ENCODE peak calls at places on chromosomes 16 and 17, in six cellular contexts. N is esophagus squamous epithelium, W is fibroblast of lung, E is progenitor cell of endocrine pancreas, L is WTC11, C is fibroblast of pulmonary artery. M is an unnamed sample.

GRCh38 chr16:55502801-55503366 is 6.0 kb upstream of the LPCAT2 start:
- DNase-seq in N (no peak), W (peak), E (no peak), L (no peak), C (peak), M (peak)

GRCh38 chr16:53429221-53429943 is 4.9 kb upstream of the RBL2 start:
- DNase-seq in N (no peak), W (peak), E (no peak), L (no peak), C (peak), M (peak)

GRCh38 chr17:42698736-42699414 is 16.5 kb downstream of the CNTNAP1 start:
- DNase-seq in N (no peak), W (peak), E (no peak), L (no peak), C (peak), M (peak)

GRCh38 chr16:87464691-87465300 is 28.0 kb downstream of the ZCCHC14 start:
- DNase-seq in N (no peak), W (peak), E (no peak), L (no peak), C (peak), M (peak)

GRCh38 chr17:8659758-8660410 is 29.4 kb upstream of the MYH10 start:
- DNase-seq in N (no peak), W (no peak), E (no peak), L (no peak), C (no peak), M (no peak)

GRCh38 chr17:64707077-64707591 is 45.0 kb upstream of the SMURF2 start:
- DNase-seq in N (peak), W (peak), E (no peak), L (peak), C (peak), M (peak)

GRCh38 chr16:57386381-57386951 is 14.2 kb downstream of the CX3CL1 start:
- DNase-seq in N (no peak), W (peak), E (no peak), L (no peak), C (peak), M (no peak)

GRCh38 chr17:45790296-45790922 is 6.3 kb downstream of the CRHR1 start:
- DNase-seq in N (no peak), W (no peak), E (no peak), L (no peak), C (peak), M (no peak)

GRCh38 chr17:74840989-74841666 is 18.6 kb downstream of the GRIN2C start:
- DNase-seq in N (no peak), W (peak), E (no peak), L (no peak), C (peak), M (no peak)

GRCh38 chr17:74843352-74843627 is 16.4 kb downstream of the GRIN2C start:
- DNase-seq in N (no peak), W (no peak), E (no peak), L (no peak), C (no peak), M (no peak)

GRCh38 chr17:74840500-74840899 is 19.2 kb downstream of the GRIN2C start:
- DNase-seq in N (no peak), W (no peak), E (no peak), L (no peak), C (no peak), M (no peak)

GRCh38 chr17:74842146-74842598 is 17.5 kb downstream of the GRIN2C start:
- DNase-seq in N (no peak), W (no peak), E (no peak), L (no peak), C (no peak), M (no peak)

DNA sequence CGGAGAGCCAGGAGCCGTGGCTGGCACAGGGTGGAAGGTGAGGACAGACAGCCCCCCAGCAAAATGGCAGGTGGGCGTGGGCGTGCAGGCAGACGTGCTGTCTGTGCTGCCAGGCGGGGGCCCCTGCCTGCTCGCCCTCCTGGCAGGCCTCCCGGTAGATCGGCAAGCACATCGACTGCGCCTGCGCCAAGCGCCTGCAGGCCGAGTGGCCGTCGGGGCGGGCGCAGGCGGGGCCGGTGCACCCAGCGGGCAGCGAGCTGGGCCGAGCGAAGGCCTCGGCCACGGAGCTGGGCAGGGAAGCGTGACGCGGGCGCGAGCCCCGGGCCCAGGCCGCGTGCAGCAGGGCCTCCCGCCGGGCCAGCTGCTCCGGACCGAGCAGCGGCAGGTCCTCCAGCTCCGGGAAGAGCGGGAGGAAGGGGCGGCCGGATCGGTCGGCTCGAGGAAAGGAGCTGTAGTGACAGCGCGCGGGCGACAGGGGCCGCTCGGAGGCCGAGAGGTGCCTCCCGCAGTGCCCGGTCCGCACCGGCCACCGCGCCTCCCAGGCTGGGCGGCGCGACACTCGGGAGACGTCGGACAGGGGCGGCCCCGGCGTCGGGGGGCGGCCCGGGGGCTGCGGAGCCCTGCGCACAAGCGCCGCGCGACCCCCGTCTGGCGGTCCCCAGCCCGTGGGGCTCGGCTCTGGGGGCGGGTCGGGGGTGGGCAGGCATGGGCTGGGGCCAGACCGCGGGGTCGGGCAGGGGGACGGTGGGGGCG is 16.9 kb downstream of the GRIN2C start:
- DNase-seq in N (no peak), W (peak), E (peak), L (peak), C (peak), M (peak)
- TF ChIP-seq CTCF in N (no peak), W (peak), E (peak), L (no peak), C (peak), M (peak)

GRCh38 chr17:14774774-14775173 is 473.9 kb downstream of the HS3ST3B1 start:
- DNase-seq in N (no peak), W (no peak), E (no peak), L (no peak), C (no peak), M (no peak)

GRCh38 chr17:14772776-14773175 is 471.9 kb downstream of the HS3ST3B1 start:
- DNase-seq in N (no peak), W (no peak), E (no peak), L (no peak), C (no peak), M (no peak)

GRCh38 chr17:14771543-14771942 is 470.7 kb downstream of the HS3ST3B1 start:
- DNase-seq in N (no peak), W (no peak), E (no peak), L (no peak), C (no peak), M (no peak)

GRCh38 chr17:14768923-14769322 is 468.0 kb downstream of the HS3ST3B1 start:
- DNase-seq in N (no peak), W (no peak), E (no peak), L (no peak), C (no peak), M (peak)
- TF ChIP-seq CTCF in N (no peak), W (no peak), E (no peak), L (no peak), C (no peak), M (no peak)

GRCh38 chr16:50448522-50448921 is 79.7 kb upstream of the BRD7 start:
- DNase-seq in N (no peak), W (no peak), E (no peak), L (peak), C (no peak), M (peak)
- TF ChIP-seq CTCF in N (no peak), W (no peak), E (peak), L (peak), C (no peak), M (no peak)

GRCh38 chr16:5604770-5605169 is 507.2 kb upstream of the EEF2KMT start:
- DNase-seq in N (no peak), W (no peak), E (no peak), L (no peak), C (no peak), M (no peak)
- TF ChIP-seq CTCF in N (no peak), W (no peak), E (peak), L (no peak), C (no peak), M (no peak)

GRCh38 chr16:89918453-89919347 is at the start of gene MC1R:
- DNase-seq in N (no peak), W (peak), E (peak), L (peak), C (peak), M (no peak)
- TF ChIP-seq CTCF in N (peak), W (peak), E (peak), L (no peak), C (peak), M (no peak)

GRCh38 chr17:50914510-50914849 is 48.3 kb upstream of the TOB1 start:
- DNase-seq in N (no peak), W (no peak), E (no peak), L (no peak), C (no peak), M (no peak)
- TF ChIP-seq CTCF in N (no peak), W (no peak), E (no peak), L (no peak), C (no peak), M (no peak)

GRCh38 chr17:4971826-4972225 is 4.2 kb upstream of the SPAG7 start:
- DNase-seq in N (no peak), W (no peak), E (no peak), L (no peak), C (no peak), M (no peak)

GRCh38 chr17:4972752-4973151 is 5.1 kb upstream of the SPAG7 start:
- DNase-seq in N (no peak), W (no peak), E (no peak), L (peak), C (no peak), M (no peak)

GRCh38 chr17:4972322-4972721 is 4.7 kb upstream of the SPAG7 start:
- DNase-seq in N (no peak), W (no peak), E (no peak), L (no peak), C (no peak), M (no peak)

GRCh38 chr17:4973431-4973830 is 5.8 kb upstream of the SPAG7 start:
- DNase-seq in N (no peak), W (no peak), E (no peak), L (no peak), C (no peak), M (no peak)

DNA sequence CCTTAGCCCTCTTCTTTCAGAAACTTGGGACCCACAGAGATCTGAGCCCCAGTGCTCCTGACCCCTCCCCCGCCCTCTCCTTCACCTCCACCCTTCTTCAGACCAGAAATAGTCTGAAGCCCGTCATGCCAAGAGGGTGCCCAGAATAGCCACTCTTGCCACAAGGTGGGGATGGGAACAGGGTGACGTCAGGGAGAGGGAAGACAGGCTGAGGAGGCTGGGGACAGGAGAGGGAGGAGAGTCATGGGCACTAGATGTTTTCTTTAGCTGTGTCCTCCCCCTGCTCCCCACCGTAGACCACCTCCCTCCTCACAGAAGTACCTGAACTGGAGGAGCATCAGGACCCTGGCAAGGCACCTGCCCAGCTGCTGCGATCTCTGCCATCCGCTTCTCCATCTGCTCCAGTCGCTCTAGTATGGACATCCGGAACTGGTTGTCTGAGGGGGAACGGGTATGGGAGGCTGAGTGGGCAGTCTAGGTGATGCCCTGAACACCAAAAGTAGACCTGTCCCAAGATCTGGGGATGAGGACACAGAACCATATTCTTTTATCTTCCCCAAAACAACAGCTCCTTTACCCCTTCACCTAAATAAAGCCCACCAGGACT is 6.5 kb upstream of the SPAG7 start:
- DNase-seq in N (no peak), W (no peak), E (no peak), L (no peak), C (no peak), M (no peak)
- TF ChIP-seq CTCF in N (no peak), W (no peak), E (no peak), L (no peak), C (no peak), M (no peak)

GRCh38 chr16:10218490-10219206 is 36.4 kb upstream of the GRIN2A start:
- DNase-seq in N (no peak), W (no peak), E (no peak), L (no peak), C (no peak), M (no peak)
- TF ChIP-seq CTCF in N (no peak), W (no peak), E (no peak), L (no peak), C (no peak), M (no peak)

M was measured in MCF 10A.